ENCODE peak calls at places on chromosome 13, in five cellular contexts. N is AG09309, M is cardiac fibroblast, U is RPMI8226, K is brain microvascular endothelial cell. Z is an unnamed sample.

GRCh38 chr13:46817081-46817480 is 20.1 kb upstream of the ESD start:
- DNase-seq in U (no peak), K (no peak), M (peak; percentile 65), N (no peak), Z (no peak)

GRCh38 chr13:18212873-18213272 is 968.8 kb downstream of the TUBA3C start:
- DNase-seq in N (no peak), U (peak; percentile 3), M (peak; percentile 7), K (no peak), Z (no peak)

GRCh38 chr13:51125495-51126226 is 14.6 kb upstream of the C13orf42 start:
- DNase-seq in K (peak; percentile 54), N (peak; percentile 17), U (peak; percentile 50), M (peak; percentile 71), Z (peak; percentile 24)

GRCh38 chr13:43289458-43290255 is 266.3 kb downstream of the DNAJC15 start:
- DNase-seq in N (no peak), U (no peak), M (peak; percentile 25), K (no peak), Z (no peak)

GRCh38 chr13:44739120-44739519 is 163.0 kb upstream of the TSC22D1 start:
- DNase-seq in N (no peak), M (no peak), U (no peak), K (no peak), Z (no peak)

GRCh38 chr13:50845211-50845610 is 1.7 kb upstream of the DLEU7 start:
- DNase-seq in K (no peak), M (no peak), N (no peak), U (no peak), Z (peak; percentile 59)

GRCh38 chr13:20482275-20482761 is 43.3 kb downstream of the CRYL1 start:
- DNase-seq in N (no peak), K (no peak), U (no peak), M (peak; percentile 40), Z (peak; percentile 52)

GRCh38 chr13:73364706-73365105 is 305.9 kb downstream of the KLF5 start:
- DNase-seq in U (no peak), K (no peak), N (no peak), M (no peak), Z (no peak)

GRCh38 chr13:94128430-94128829 is 351.1 kb downstream of the DCT start:
- DNase-seq in N (no peak), U (no peak), K (no peak), M (no peak), Z (no peak)

GRCh38 chr13:46553886-46554855 is 1.2 kb downstream of the LRCH1 start:
- DNase-seq in M (peak; percentile 88), U (peak; percentile 64), N (no peak), K (peak; percentile 78), Z (peak; percentile 84)

GRCh38 chr13:38888309-38888708 is 102.3 kb downstream of the STOML3 start:
- DNase-seq in N (no peak), U (no peak), K (peak; percentile 78), M (peak; percentile 37), Z (no peak)

GRCh38 chr13:23695711-23696512 is 125.7 kb downstream of the TNFRSF19 start:
- DNase-seq in N (no peak), U (peak; percentile 14), M (no peak), K (no peak), Z (no peak)

GRCh38 chr13:43087960-43088580 is 64.7 kb downstream of the DNAJC15 start:
- DNase-seq in N (no peak), U (no peak), M (peak; percentile 72), K (peak; percentile 19), Z (no peak)

GRCh38 chr13:48562296-48563066 is 29.6 kb upstream of the RCBTB2 start:
- DNase-seq in M (no peak), K (no peak), N (no peak), U (peak; percentile 86), Z (no peak)

GRCh38 chr13:111005364-111005763 is 90.5 kb upstream of the ANKRD10 start:
- DNase-seq in K (peak; percentile 72), N (peak; percentile 24), U (no peak), M (no peak), Z (no peak)

GRCh38 chr13:108034909-108035308 is 180.4 kb downstream of the LIG4 start:
- DNase-seq in M (no peak), N (no peak), K (no peak), U (no peak), Z (no peak)

GRCh38 chr13:41199526-41199925 is 5.2 kb upstream of the KBTBD7 start:
- DNase-seq in N (no peak), K (no peak), M (no peak), U (no peak), Z (no peak)

GRCh38 chr13:113863511-113864302 is at the start of gene GAS6:
- DNase-seq in K (no peak), U (peak; percentile 81), M (peak; percentile 35), N (no peak), Z (no peak)

GRCh38 chr13:42279080-42279479 is 7.1 kb downstream of the AKAP11 start:
- DNase-seq in U (no peak), K (no peak), N (no peak), M (no peak), Z (no peak)

Z was measured in foreskin melanocyte.